ENCODE peak calls at places on chromosomes 3 and 15, in four cellular contexts. X, D, V and I are unnamed samples.

GRCh38 chr3:7788881-7789280 is 712.7 kb upstream of the LMCD1 start:
- DNase-seq in X (no peak), D (no peak), V (no peak), I (no peak)

GRCh38 chr3:176961916-176962315 is 235.4 kb downstream of the TBL1XR1 start:
- DNase-seq in X (no peak), D (no peak), V (no peak), I (no peak)

GRCh38 chr3:196650740-196651311 is 11.3 kb downstream of the NRROS start:
- DNase-seq in X (peak), D (peak), V (no peak), I (no peak)

GRCh38 chr3:82100378-82100777 is 338.9 kb upstream of the GBE1 start:
- DNase-seq in X (no peak), D (no peak), V (no peak), I (no peak)

GRCh38 chr3:44942202-44942921 is 33.6 kb downstream of the ZDHHC3 start:
- DNase-seq in X (no peak), D (peak), V (no peak), I (no peak)

GRCh38 chr3:52341123-52341522 is 25.0 kb downstream of the DNAH1 start:
- DNase-seq in X (no peak), D (no peak), V (no peak), I (peak)

GRCh38 chr3:185813691-185814215 is 11.1 kb downstream of the IGF2BP2 start:
- DNase-seq in X (no peak), D (peak), V (no peak), I (no peak)

GRCh38 chr3:171821061-171821460 is 10.8 kb upstream of the PLD1 start:
- DNase-seq in X (no peak), D (no peak), V (no peak), I (no peak)

GRCh38 chr15:98547741-98548166 is 100.6 kb upstream of the IGF1R start:
- DNase-seq in X (peak), D (peak), V (no peak), I (no peak)

GRCh38 chr3:102238362-102238761 is 196.5 kb upstream of the ZPLD1 start:
- DNase-seq in X (no peak), D (no peak), V (no peak), I (no peak)

GRCh38 chr3:123284399-123285010 is 82.8 kb downstream of the SEC22A start:
- DNase-seq in X (no peak), D (no peak), V (no peak), I (no peak)

GRCh38 chr3:186821429-186822367 is 15.4 kb upstream of the RFC4 start:
- DNase-seq in X (no peak), D (peak), V (peak), I (peak)

GRCh38 chr3:113594066-113594465 is 61.7 kb downstream of the SIDT1 start:
- DNase-seq in X (no peak), D (no peak), V (no peak), I (no peak)

GRCh38 chr3:197028711-197029510 is 706 bp downstream of the MELTF start:
- DNase-seq in X (no peak), D (no peak), V (no peak), I (no peak)

GRCh38 chr3:4571690-4572334 is 78.7 kb downstream of the ITPR1 start:
- DNase-seq in X (no peak), D (no peak), V (no peak), I (peak)

GRCh38 chr15:43330780-43331086 is 360 bp upstream of the LCMT2 start:
- DNase-seq in X (no peak), D (no peak), V (no peak), I (no peak)
- H3K4me3 ChIP-seq in X (peak), D (peak), V (peak), I (peak)

GRCh38 chr15:74783072-74783807 is 1.4 kb downstream of the CSK start:
- DNase-seq in X (no peak), D (peak), V (no peak), I (no peak)
- H3K4me3 ChIP-seq in X (peak), D (peak), V (peak), I (peak)

DNA sequence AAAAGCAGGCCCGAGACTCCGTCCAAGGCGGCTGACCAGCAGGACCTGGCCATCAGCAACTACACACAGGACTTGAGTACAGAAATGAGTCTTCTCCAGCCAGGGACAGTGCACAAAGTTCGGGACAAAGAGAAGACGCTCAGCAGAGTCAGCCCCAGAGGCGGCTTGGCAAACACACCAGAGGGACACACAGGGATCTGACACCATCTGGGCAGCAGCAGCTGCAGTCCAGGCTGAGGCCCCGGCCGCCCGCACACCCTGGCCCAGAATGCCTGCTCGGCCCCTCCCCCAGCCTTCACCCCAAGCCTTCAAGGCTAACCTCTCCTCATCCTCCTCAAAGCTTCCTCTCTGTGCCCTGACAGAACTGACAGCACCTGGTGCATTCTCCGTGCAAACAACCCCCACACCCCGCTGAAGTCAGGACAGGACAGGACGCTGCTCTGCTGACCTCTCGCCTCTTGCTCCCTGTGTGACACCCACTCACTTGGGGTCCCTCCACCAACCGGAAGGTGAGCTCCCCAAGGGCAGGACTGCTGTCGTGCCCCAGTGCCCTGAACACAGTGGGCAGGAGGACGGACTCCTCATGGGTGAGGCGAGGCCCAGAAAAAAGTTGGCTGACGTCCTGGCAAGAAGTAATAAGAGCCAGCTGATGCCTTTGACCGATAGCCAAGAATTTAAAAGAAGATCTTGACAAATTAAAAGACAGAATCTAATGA is 61.0 kb downstream of the XXYLT1 start:
- DNase-seq in X (peak), D (peak), V (no peak), I (no peak)
- H3K4me3 ChIP-seq in X (no peak), D (no peak), V (peak), I (no peak)

DNA sequence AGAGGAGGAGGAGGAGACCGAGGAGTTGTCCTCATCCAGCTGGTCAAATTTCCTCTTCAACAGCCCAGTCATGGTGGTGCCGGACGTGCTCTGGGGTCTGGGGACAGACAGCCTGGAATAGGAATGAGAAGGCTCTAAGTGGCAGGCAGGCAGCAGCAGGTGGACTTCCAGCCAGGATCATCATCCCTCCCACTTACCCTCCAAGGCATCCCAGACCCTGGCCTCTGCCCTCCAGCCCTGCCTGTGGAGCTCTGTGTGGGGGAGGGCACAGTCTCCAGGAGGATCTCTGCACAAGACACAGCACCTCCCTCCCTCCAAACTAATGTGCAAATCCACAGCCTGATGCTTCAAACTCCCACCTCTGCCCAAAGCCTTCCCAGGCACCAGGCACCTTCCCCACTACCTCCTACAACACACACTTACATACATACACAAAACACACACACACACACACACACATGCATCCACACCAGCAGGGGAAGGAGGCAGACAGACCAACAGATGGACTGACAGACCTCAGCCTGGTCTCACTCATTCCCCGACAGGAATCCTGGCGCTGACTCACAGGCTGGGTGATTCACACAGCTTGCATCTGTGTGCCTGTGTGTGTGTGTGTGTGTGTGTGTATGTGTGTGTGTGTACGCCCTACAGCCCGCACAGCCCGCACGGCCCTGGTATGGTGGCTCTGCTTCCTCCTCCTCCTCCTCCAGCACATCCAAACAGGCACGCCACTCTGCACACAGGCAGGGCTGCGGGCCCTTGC is 6.6 kb downstream of the CSRNP1 start:
- DNase-seq in X (peak), D (peak), V (no peak), I (peak)
- H3K4me3 ChIP-seq in X (no peak), D (peak), V (no peak), I (peak)